ENCODE peak calls at places on chromosomes 11 and 22, in nine cellular contexts. T, X, K, Z, P, O, N, G and J are unnamed samples.

GRCh38 chr11:70464509-70465361 is 66.4 kb downstream of the CTTN start:
- DNase-seq in P (peak; percentile 62), X (no peak), G (no peak), Z (no peak), N (no peak), O (no peak), K (no peak), T (no peak), J (no peak)

GRCh38 chr22:19878461-19879247 is 24.0 kb upstream of the GNB1L start:
- DNase-seq in X (no peak), G (peak; percentile 8), Z (no peak), O (no peak), N (no peak), K (no peak), T (no peak), P (peak; percentile 39), J (peak; percentile 13)

GRCh38 chr11:533049-533585 is 2.3 kb downstream of the HRAS start:
- DNase-seq in X (no peak), P (peak; percentile 68), Z (no peak), N (no peak), O (no peak), K (no peak), T (no peak), G (no peak), J (peak; percentile 43)

GRCh38 chr22:39234867-39235687 is 9.7 kb downstream of the PDGFB start:
- DNase-seq in O (no peak), T (no peak), G (peak; percentile 85), K (no peak), X (no peak), Z (no peak), N (peak; percentile 30), P (peak; percentile 77), J (no peak)

GRCh38 chr11:70066628-70067027 is 11.5 kb upstream of the ANO1 start:
- DNase-seq in N (no peak), Z (no peak), P (no peak), K (no peak), O (no peak), G (no peak), X (no peak), T (no peak), J (no peak)

GRCh38 chr11:35174666-35175065 is 35.7 kb downstream of the CD44 start:
- DNase-seq in P (no peak), N (no peak), Z (no peak), X (peak; percentile 84), G (no peak), T (peak; percentile 59), O (no peak), K (no peak), J (no peak)

GRCh38 chr11:56816259-56816658 is 67.8 kb upstream of the OR9G4 start:
- DNase-seq in G (no peak), X (no peak), N (no peak), O (no peak), K (no peak), Z (no peak), P (no peak), T (no peak), J (no peak)

GRCh38 chr11:120078397-120078796 is 59.5 kb downstream of the TRIM29 start:
- DNase-seq in N (no peak), T (no peak), K (no peak), Z (no peak), X (no peak), P (no peak), O (no peak), G (no peak), J (no peak)

GRCh38 chr11:43243901-43244300 is 67.9 kb upstream of the API5 start:
- DNase-seq in G (no peak), O (no peak), Z (no peak), T (no peak), X (no peak), N (no peak), P (no peak), K (no peak), J (no peak)

GRCh38 chr11:125117429-125117828 is 6.0 kb upstream of the TMEM218 start:
- DNase-seq in O (no peak), T (no peak), P (no peak), X (no peak), G (no peak), K (no peak), Z (no peak), N (no peak), J (no peak)

GRCh38 chr11:70503201-70503877 is 105.0 kb downstream of the CTTN start:
- DNase-seq in K (no peak), O (no peak), G (no peak), N (no peak), X (no peak), Z (no peak), T (no peak), P (peak; percentile 46), J (no peak)

GRCh38 chr11:90202342-90202741 is 20.5 kb downstream of the CHORDC1 start:
- DNase-seq in N (no peak), O (no peak), Z (no peak), X (no peak), K (no peak), P (no peak), T (no peak), G (no peak), J (no peak)

GRCh38 chr11:43419460-43419859 is 60.7 kb downstream of the TTC17 start:
- DNase-seq in K (peak; percentile 48), P (no peak), X (peak; percentile 58), Z (peak; percentile 18), T (peak; percentile 45), O (peak; percentile 3), N (no peak), G (no peak), J (no peak)

GRCh38 chr11:117217141-117217609 is 14.7 kb downstream of the PCSK7 start:
- DNase-seq in P (peak; percentile 7), K (no peak), Z (no peak), X (peak; percentile 99), N (no peak), O (no peak), T (peak; percentile 12), G (no peak), J (peak; percentile 37)

GRCh38 chr11:66363805-66364535 is 7.6 kb downstream of the SLC29A2 start:
- DNase-seq in P (peak; percentile 81), X (no peak), O (peak; percentile 68), N (peak; percentile 50), G (peak; percentile 72), T (no peak), K (peak; percentile 77), Z (peak; percentile 83), J (no peak)

GRCh38 chr11:111561801-111562325 is 21.3 kb downstream of the LAYN start:
- DNase-seq in T (peak; percentile 61), G (no peak), Z (no peak), N (no peak), K (no peak), P (no peak), O (no peak), X (peak; percentile 70), J (no peak)

GRCh38 chr22:46549971-46550641 is 12.7 kb upstream of the CELSR1 start:
- DNase-seq in O (no peak), N (no peak), G (no peak), K (no peak), P (no peak), X (no peak), T (no peak), Z (no peak), J (no peak)

GRCh38 chr22:47558828-47559700 is 796.6 kb downstream of the TBC1D22A start:
- DNase-seq in P (no peak), K (no peak), X (no peak), T (no peak), N (no peak), Z (no peak), O (no peak), G (no peak), J (no peak)

GRCh38 chr11:78417175-78417887 is at the start of gene GAB2:
- DNase-seq in X (no peak), P (no peak), G (no peak), Z (no peak), T (no peak), N (peak; percentile 5), O (peak; percentile 35), K (no peak), J (no peak)

GRCh38 chr22:20857247-20857643 is 1.4 kb downstream of the PI4KA start:
- DNase-seq in P (peak; percentile 13), G (no peak), X (peak; percentile 2), T (no peak), K (no peak), O (no peak), Z (no peak), N (no peak), J (no peak)

GRCh38 chr11:122123258-122123929 is 7.4 kb upstream of the BLID start:
- DNase-seq in O (no peak), P (no peak), Z (no peak), N (no peak), G (no peak), X (no peak), K (no peak), T (no peak), J (no peak)

GRCh38 chr11:80365315-80365714 is 924.5 kb upstream of the TENM4 start:
- DNase-seq in G (no peak), Z (peak; percentile 8), N (no peak), O (no peak), X (no peak), T (no peak), K (no peak), P (no peak), J (no peak)